ENCODE peak calls at places on chromosome 2, in eight cellular contexts. S, E, R, Z, Q, I, P and J are unnamed samples.

GRCh38 chr2:121030523-121030922 is 254.5 kb downstream of the TFCP2L1 start:
- DNase-seq in R (no peak), Z (no peak), S (no peak), E (no peak), P (no peak), Q (no peak), I (no peak), J (no peak)

GRCh38 chr2:39563572-39563971 is 102.1 kb upstream of the TMEM178A start:
- DNase-seq in Q (peak), I (no peak), S (no peak), P (no peak), R (no peak), Z (no peak), E (no peak), J (no peak)

GRCh38 chr2:128324008-128324896 is 5.6 kb upstream of the HS6ST1 start:
- DNase-seq in P (no peak), R (no peak), I (no peak), S (no peak), E (no peak), Q (no peak), Z (no peak), J (no peak)

GRCh38 chr2:53715568-53715967 is 52.0 kb upstream of the CHAC2 start:
- DNase-seq in S (no peak), R (peak), Q (no peak), P (peak), Z (peak), E (no peak), I (peak), J (no peak)

GRCh38 chr2:86031151-86031550 is 74.5 kb downstream of the POLR1A start:
- DNase-seq in R (no peak), Z (no peak), Q (no peak), P (no peak), S (no peak), I (no peak), E (no peak), J (no peak)

GRCh38 chr2:127197475-127198385 is 22.4 kb downstream of the CYP27C1 start:
- DNase-seq in I (peak), Z (peak), Q (peak), P (peak), R (peak), E (peak), S (no peak), J (no peak)

GRCh38 chr2:166234112-166234846 is 106.5 kb upstream of the SCN1A start:
- DNase-seq in Q (no peak), P (no peak), R (peak), Z (peak), I (peak), S (no peak), E (peak), J (no peak)

GRCh38 chr2:96233880-96234316 is 25.3 kb upstream of the STARD7 start:
- DNase-seq in E (no peak), Q (peak), Z (no peak), R (no peak), S (no peak), P (no peak), I (no peak), J (no peak)

GRCh38 chr2:224333631-224334030 is 68.3 kb downstream of the FAM124B start:
- DNase-seq in R (no peak), Z (peak), Q (no peak), S (no peak), P (no peak), I (no peak), E (no peak), J (no peak)

GRCh38 chr2:30722936-30723725 is 84.1 kb downstream of the CAPN13 start:
- DNase-seq in P (no peak), Z (no peak), E (no peak), Q (no peak), R (no peak), S (no peak), I (no peak), J (no peak)

GRCh38 chr2:58289029-58289428 is 47.9 kb upstream of the FANCL start:
- DNase-seq in Q (no peak), P (no peak), S (no peak), I (peak), R (no peak), Z (peak), E (peak), J (peak)

GRCh38 chr2:25383806-25384205 is 42.1 kb upstream of the DNMT3A start:
- DNase-seq in P (no peak), I (no peak), Q (no peak), R (no peak), E (no peak), Z (no peak), S (no peak), J (no peak)

GRCh38 chr2:73111300-73112025 is 1.3 kb downstream of the RAB11FIP5 start:
- DNase-seq in I (peak), Q (no peak), Z (peak), R (peak), P (peak), S (peak), E (no peak), J (peak)

GRCh38 chr2:168649105-168649504 is 153.3 kb upstream of the NOSTRIN start:
- DNase-seq in Q (no peak), P (no peak), I (no peak), S (no peak), Z (no peak), E (no peak), R (no peak), J (no peak)

GRCh38 chr2:199933466-199933865 is 21.8 kb downstream of the TYW5 start:
- DNase-seq in S (no peak), Z (no peak), Q (no peak), I (no peak), E (no peak), P (no peak), R (no peak), J (no peak)

GRCh38 chr2:157931542-157931941 is 55.4 kb upstream of the ACVR1 start:
- DNase-seq in Q (no peak), Z (no peak), S (no peak), I (no peak), R (no peak), P (no peak), E (no peak), J (no peak)

GRCh38 chr2:190177249-190177648 is 114.7 kb upstream of the MSTN start:
- DNase-seq in Z (no peak), R (no peak), P (no peak), S (no peak), I (no peak), E (no peak), Q (no peak), J (no peak)

DNA sequence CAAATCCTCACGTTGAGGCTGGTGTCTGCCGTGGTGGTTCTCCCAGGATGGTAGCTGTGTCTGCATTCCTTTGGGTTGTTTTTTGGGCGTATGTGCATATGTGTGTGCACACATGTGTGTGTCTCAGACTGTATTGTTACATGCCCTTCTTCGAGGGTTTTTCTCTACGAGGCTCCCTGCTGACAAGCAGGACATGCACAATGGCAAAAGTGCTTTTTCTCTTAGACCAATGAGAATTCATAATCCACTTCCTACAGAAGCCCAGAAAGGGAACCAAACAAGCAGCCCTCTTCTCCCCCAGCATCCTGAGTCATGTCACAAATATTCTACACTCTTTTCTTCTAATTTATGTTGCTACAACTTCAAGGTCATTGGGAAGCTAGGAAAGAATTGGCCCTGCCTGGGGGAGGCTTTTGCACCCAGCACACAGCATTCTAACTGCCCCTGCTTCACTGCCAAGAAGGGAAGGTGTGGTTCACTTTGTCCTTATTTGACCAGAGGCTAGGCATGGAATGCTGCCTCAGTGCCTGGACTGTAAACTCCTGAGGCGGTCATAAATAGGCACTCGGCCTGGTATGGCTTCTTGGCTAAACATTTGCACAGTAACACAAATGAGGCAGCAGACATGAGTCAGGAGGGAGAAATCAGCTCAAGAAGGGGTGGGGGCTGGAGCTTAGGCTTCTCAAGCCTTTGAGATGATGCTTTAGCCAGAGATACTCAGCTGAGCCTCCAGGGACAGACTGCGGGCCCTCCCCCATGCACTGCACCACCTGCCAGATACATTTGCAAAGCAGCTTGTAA is 92.6 kb upstream of the KLF7 start:
- DNase-seq in I (peak), P (no peak), E (peak), S (no peak), Q (peak), Z (peak), R (peak), J (peak)
- H3K4me3 ChIP-seq in I (no peak), P (no peak), E (no peak), S (peak), Q (peak), Z (peak), R (no peak), J (no peak)

GRCh38 chr2:647691-648231 is 29.4 kb downstream of the TMEM18 start:
- DNase-seq in I (no peak), S (no peak), Z (no peak), P (no peak), Q (no peak), E (no peak), R (no peak), J (no peak)
- H2AFZ ChIP-seq in I (no peak), S (no peak), Z (no peak), P (no peak), Q (no peak), E (no peak), R (no peak), J (no peak)

GRCh38 chr2:72081450-72081849 is 66.2 kb downstream of the CYP26B1 start:
- DNase-seq in I (peak), S (no peak), Z (peak), E (no peak), P (no peak), Q (no peak), R (no peak), J (peak)
- H3K27ac ChIP-seq in I (no peak), S (no peak), Z (no peak), E (no peak), P (no peak), Q (no peak), R (no peak), J (no peak)

GRCh38 chr2:177174456-177174855 is 38.1 kb upstream of the HNRNPA3 start:
- DNase-seq in S (no peak), E (no peak), Q (no peak), P (no peak), R (no peak), I (no peak), Z (peak), J (no peak)
- H3K4me3 ChIP-seq in S (no peak), E (no peak), Q (no peak), P (no peak), R (no peak), I (no peak), Z (no peak), J (no peak)

GRCh38 chr2:12964904-12965539 is 248.3 kb downstream of the TRIB2 start:
- DNase-seq in Z (no peak), E (no peak), Q (no peak), P (no peak), R (no peak), S (no peak), I (no peak), J (no peak)
- H2AFZ ChIP-seq in Z (no peak), E (no peak), Q (no peak), P (no peak), R (peak), S (peak), I (no peak), J (no peak)